ENCODE peak calls at places on chromosome 9, in seven cellular contexts. B, S, Y, W, H, V and C are unnamed samples.

GRCh38 chr9:81389569-81389993 is 299.8 kb downstream of the TLE1 start:
- DNase-seq in B (no peak), S (peak; percentile 95), W (no peak), V (no peak), Y (no peak), H (no peak), C (peak; percentile 52)

GRCh38 chr9:123611228-123611627 is 255.2 kb downstream of the CRB2 start:
- DNase-seq in H (no peak), W (no peak), S (no peak), B (no peak), V (no peak), Y (no peak), C (peak; percentile 21)

GRCh38 chr9:106958955-106959657 is 96.1 kb downstream of the ZNF462 start:
- DNase-seq in Y (no peak), B (no peak), S (peak; percentile 65), H (no peak), V (no peak), W (no peak), C (no peak)

GRCh38 chr9:130104413-130105193 is 50.9 kb downstream of the GPR107 start:
- DNase-seq in S (no peak), B (no peak), H (no peak), V (no peak), Y (no peak), W (no peak), C (no peak)

GRCh38 chr9:71037521-71037920 is 83.9 kb downstream of the TRPM3 start:
- DNase-seq in S (no peak), H (no peak), B (no peak), Y (no peak), W (no peak), V (no peak), C (no peak)

GRCh38 chr9:137647096-137647709 is 28.4 kb downstream of the EHMT1 start:
- DNase-seq in Y (no peak), W (no peak), S (no peak), H (no peak), B (no peak), V (no peak), C (no peak)

GRCh38 chr9:134807726-134808125 is 72.9 kb upstream of the FCN2 start:
- DNase-seq in B (no peak), Y (no peak), S (no peak), W (no peak), V (no peak), H (no peak), C (no peak)

GRCh38 chr9:106864533-106865143 is 1.7 kb downstream of the ZNF462 start:
- DNase-seq in H (no peak), S (peak; percentile 36), B (no peak), Y (no peak), W (no peak), V (no peak), C (peak; percentile 79)

GRCh38 chr9:108133680-108134079 is 644.1 kb upstream of the KLF4 start:
- DNase-seq in Y (no peak), S (no peak), V (no peak), H (no peak), W (no peak), B (no peak), C (no peak)

GRCh38 chr9:6229604-6230003 is 14.0 kb downstream of the IL33 start:
- DNase-seq in Y (no peak), W (no peak), V (no peak), S (peak; percentile 41), H (no peak), B (no peak), C (peak; percentile 74)

GRCh38 chr9:29393064-29393463 is 1819.8 kb upstream of the C9orf72 start:
- DNase-seq in H (no peak), S (peak; percentile 50), B (no peak), W (no peak), Y (no peak), V (no peak), C (no peak)

GRCh38 chr9:124285903-124286291 is 28.1 kb downstream of the NEK6 start:
- DNase-seq in Y (peak; percentile 22), B (no peak), W (no peak), H (peak; percentile 46), S (no peak), V (peak; percentile 49), C (no peak)

GRCh38 chr9:135075234-135076142 is 12.0 kb upstream of the OLFM1 start:
- DNase-seq in V (no peak), W (no peak), B (peak; percentile 68), S (no peak), H (no peak), Y (no peak), C (peak; percentile 93)

GRCh38 chr9:32644698-32645097 is 9.2 kb upstream of the TAF1L start:
- DNase-seq in B (no peak), V (no peak), Y (no peak), S (peak; percentile 86), W (no peak), H (no peak), C (no peak)

GRCh38 chr9:105881654-105882349 is 187.5 kb downstream of the TMEM38B start:
- DNase-seq in Y (peak; percentile 43), W (peak; percentile 37), V (peak; percentile 46), B (peak; percentile 65), H (peak; percentile 50), S (peak; percentile 79), C (peak; percentile 83)

GRCh38 chr9:36485647-36486453 is 85.8 kb upstream of the RNF38 start:
- DNase-seq in H (no peak), B (no peak), W (no peak), V (no peak), Y (no peak), S (peak; percentile 14), C (peak; percentile 63)

GRCh38 chr9:122036988-122037387 is 56.1 kb downstream of the TTLL11 start:
- DNase-seq in B (no peak), H (no peak), V (no peak), Y (no peak), W (no peak), S (peak; percentile 20), C (no peak)

GRCh38 chr9:106613250-106613737 is 249.7 kb upstream of the ZNF462 start:
- DNase-seq in V (no peak), Y (no peak), W (no peak), B (no peak), S (no peak), H (no peak), C (peak; percentile 71)